ENCODE peak calls at places on chromosome 11, in five cellular contexts. P is epithelial cell of proximal tubule; D is stimulated activated CD4-positive, alpha-beta T cell treated with anti-CD3 and anti-CD28 coated beads, Interleukin-12 subunit alpha, Interleukin-12 subunit beta, amount 100 ng/mL, for 4 hours; U is mucosa of descending colon; I is hypothalamus. G is an unnamed sample.

GRCh38 chr11:62787005-62787759 is at the start of gene TMEM179B:
- DNase-seq in P (peak; percentile 69), D (peak; percentile 96), U (peak; percentile 96), I (peak; percentile 95), G (peak; percentile 95)

GRCh38 chr11:69396948-69397307 is 84.5 kb upstream of the LINC01488 start:
- DNase-seq in P (no peak), D (no peak), U (no peak), I (no peak), G (no peak)

GRCh38 chr11:97909544-97910394 is 1111.0 kb upstream of the CNTN5 start:
- DNase-seq in P (no peak), D (no peak), U (no peak), I (no peak), G (no peak)

GRCh38 chr11:70111269-70112016 is 33.3 kb downstream of the ANO1 start:
- DNase-seq in P (no peak), D (no peak), U (peak; percentile 65), I (no peak), G (no peak)

GRCh38 chr11:119368121-119369034 is 13.1 kb downstream of the USP2 start:
- DNase-seq in P (no peak), D (no peak), U (peak; percentile 93), I (no peak), G (no peak)

GRCh38 chr11:84558085-84558905 is 1068.8 kb downstream of the DLG2 start:
- DNase-seq in P (peak; percentile 25), D (no peak), U (peak; percentile 27), I (no peak), G (no peak)

GRCh38 chr11:114556135-114556534 is 3.5 kb downstream of the NXPE1 start:
- DNase-seq in P (no peak), D (no peak), U (no peak), I (no peak), G (no peak)

GRCh38 chr11:104433751-104434150 is 269.8 kb upstream of the PDGFD start:
- DNase-seq in P (no peak), D (no peak), U (no peak), I (no peak), G (no peak)

GRCh38 chr11:108319541-108320145 is 96.8 kb downstream of the ATM start:
- DNase-seq in P (no peak), D (no peak), U (no peak), I (no peak), G (no peak)

G was measured in stimulated activated naive B cell treated with anti-CD40 and anti-IgM and Interleukin-4, amounts not matched to agents 10 μg/mL and 1 μg/mL and 100 μg/mL, for 72 hours.